ENCODE peak calls at places on chromosomes 3 and 15, in eight cellular contexts. F is adrenal gland, B is H54, A is breast epithelium, I is A549, H is GM12891, X is spleen, R is uterus. V is an unnamed sample.

GRCh38 chr3:52021869-52022268 is 26.2 kb upstream of the RPL29 start:
- DNase-seq in I (no peak), F (peak; percentile 55), X (no peak), A (no peak), R (peak; percentile 44), B (no peak), H (no peak), V (no peak)

GRCh38 chr3:155241559-155241958 is 51.9 kb downstream of the STRIT1 start:
- DNase-seq in R (no peak), H (no peak), A (no peak), X (no peak), I (no peak), B (no peak), F (no peak), V (no peak)

GRCh38 chr3:71513081-71513480 is 70.4 kb downstream of the FOXP1 start:
- DNase-seq in H (no peak), I (no peak), B (no peak), F (no peak), X (no peak), A (no peak), R (no peak), V (no peak)

GRCh38 chr3:129878355-129878754 is 15.2 kb downstream of the TMCC1 start:
- DNase-seq in I (no peak), A (no peak), R (no peak), X (no peak), F (no peak), B (no peak), H (no peak), V (no peak)

GRCh38 chr15:51878446-51879386 is 49.3 kb downstream of the TMOD3 start:
- DNase-seq in X (no peak), B (no peak), R (no peak), F (no peak), H (no peak), I (no peak), A (no peak), V (peak; percentile 90)

GRCh38 chr3:36792342-36792741 is 28.0 kb upstream of the DCLK3 start:
- DNase-seq in R (no peak), X (no peak), F (no peak), A (no peak), B (peak; percentile 22), H (no peak), I (peak; percentile 8), V (peak; percentile 63)

GRCh38 chr3:187880438-187880837 is 135.2 kb upstream of the BCL6 start:
- DNase-seq in F (no peak), X (no peak), H (no peak), I (no peak), B (no peak), A (no peak), R (no peak), V (no peak)

GRCh38 chr3:128167973-128168674 is 14.8 kb downstream of the EEFSEC start:
- DNase-seq in R (no peak), B (no peak), H (no peak), F (no peak), X (no peak), I (no peak), A (no peak), V (no peak)

GRCh38 chr3:6739288-6739687 is 121.6 kb upstream of the GRM7 start:
- DNase-seq in I (no peak), B (no peak), H (no peak), X (no peak), F (no peak), R (no peak), A (no peak), V (no peak)

GRCh38 chr3:66075281-66075680 is 36.6 kb upstream of the MAGI1 start:
- DNase-seq in B (peak; percentile 23), R (no peak), I (no peak), X (no peak), H (no peak), F (no peak), A (no peak), V (no peak)

GRCh38 chr3:186217820-186218164 is 108.9 kb upstream of the ETV5 start:
- DNase-seq in X (no peak), H (no peak), F (peak; percentile 43), B (no peak), A (no peak), R (no peak), I (no peak), V (no peak)

GRCh38 chr3:4322635-4323034 is 19.5 kb downstream of the SETMAR start:
- DNase-seq in R (no peak), B (no peak), I (no peak), F (no peak), H (no peak), X (no peak), A (no peak), V (peak; percentile 90)

GRCh38 chr15:96342611-96343528 is 12.4 kb downstream of the NR2F2 start:
- DNase-seq in H (no peak), X (no peak), A (no peak), R (peak; percentile 53), I (no peak), B (no peak), F (no peak), V (no peak)

GRCh38 chr15:85331666-85332261 is 48.6 kb upstream of the AKAP13 start:
- DNase-seq in A (no peak), R (no peak), B (no peak), H (no peak), F (no peak), I (no peak), X (no peak), V (no peak)

GRCh38 chr3:184145120-184145524 is 10.0 kb downstream of the EIF2B5 start:
- DNase-seq in H (no peak), A (peak; percentile 53), B (peak; percentile 74), F (peak; percentile 59), X (peak; percentile 68), I (peak; percentile 53), R (no peak), V (peak; percentile 66)

GRCh38 chr15:51129513-51130197 is 34.9 kb upstream of the TNFAIP8L3 start:
- DNase-seq in H (no peak), R (no peak), X (no peak), A (no peak), F (no peak), B (no peak), I (no peak), V (no peak)

GRCh38 chr3:150271578-150271930 is 136.5 kb upstream of the TSC22D2 start:
- DNase-seq in B (no peak), I (no peak), H (no peak), A (no peak), X (no peak), R (no peak), F (no peak), V (no peak)

GRCh38 chr3:8871306-8871705 is 92.0 kb downstream of the RAD18 start:
- DNase-seq in X (no peak), I (no peak), F (no peak), H (no peak), R (no peak), B (no peak), A (no peak), V (no peak)

GRCh38 chr3:7546219-7546618 is 685.3 kb downstream of the GRM7 start:
- DNase-seq in R (no peak), I (no peak), H (no peak), F (peak; percentile 22), A (no peak), X (no peak), B (no peak), V (no peak)

GRCh38 chr3:35659808-35660207 is 20.5 kb downstream of the ARPP21 start:
- DNase-seq in F (no peak), B (no peak), A (no peak), R (no peak), H (no peak), I (no peak), X (no peak), V (peak; percentile 12)

GRCh38 chr15:63181658-63182057 is 7.7 kb upstream of the RAB8B start:
- DNase-seq in B (no peak), F (no peak), I (no peak), R (no peak), A (no peak), X (no peak), H (no peak), V (no peak)

GRCh38 chr15:82985688-82986441 is at the start of gene RAMAC:
- DNase-seq in F (peak; percentile 96), R (peak; percentile 86), H (peak; percentile 79), X (peak; percentile 97), I (peak; percentile 93), A (peak; percentile 91), B (peak; percentile 60), V (peak; percentile 98)
- TF ChIP-seq POLR2A in F (no peak), R (no peak), H (peak; percentile 94), X (peak; percentile 28), I (peak; percentile 45), A (peak; percentile 62), B (peak; percentile 61), V (peak; percentile 92)

DNA sequence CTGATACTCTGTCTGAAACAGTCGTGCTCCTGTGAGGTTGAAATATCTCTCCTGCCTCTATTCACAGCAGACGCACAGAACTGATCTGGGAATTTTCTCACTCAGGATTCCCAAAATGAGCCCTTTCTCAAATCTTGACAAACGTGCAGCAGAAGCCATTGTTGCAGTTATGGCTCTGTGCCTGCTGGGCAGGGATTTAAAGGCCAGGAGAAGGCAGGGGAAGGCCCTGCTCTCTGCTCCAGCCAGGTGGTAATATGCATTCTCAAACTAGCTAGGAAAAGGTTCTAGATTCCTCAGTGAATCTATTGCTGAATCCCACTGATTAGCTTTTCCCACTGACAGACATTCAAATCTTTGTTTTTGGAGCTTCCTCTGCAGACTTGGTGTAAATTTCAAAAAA is 2.2 kb downstream of the MINAR1 start:
- DNase-seq in B (no peak), F (no peak), H (no peak), R (no peak), A (no peak), I (no peak), X (no peak), V (no peak)
- TF ChIP-seq POLR2A in B (no peak), F (no peak), H (no peak), R (no peak), A (no peak), I (no peak), X (no peak), V (no peak)

GRCh38 chr15:90892023-90892422 is 7.7 kb downstream of the FES start:
- DNase-seq in R (no peak), F (no peak), X (no peak), I (no peak), B (no peak), A (no peak), H (no peak), V (no peak)

GRCh38 chr15:90895571-90896117 is 7.5 kb upstream of the MAN2A2 start:
- DNase-seq in H (no peak), R (no peak), A (no peak), I (no peak), X (peak; percentile 81), B (no peak), F (peak; percentile 68), V (peak; percentile 54)

GRCh38 chr15:90892498-90893174 is 8.3 kb downstream of the FES start:
- DNase-seq in F (no peak), H (no peak), X (peak; percentile 68), R (no peak), B (no peak), A (no peak), I (no peak), V (no peak)

GRCh38 chr15:90891346-90891949 is 7.1 kb downstream of the FES start:
- DNase-seq in I (no peak), H (no peak), X (no peak), B (no peak), A (no peak), F (no peak), R (no peak), V (no peak)

GRCh38 chr15:90893175-90894090 is 9.1 kb downstream of the FES start:
- DNase-seq in B (no peak), H (no peak), X (peak; percentile 76), A (no peak), I (no peak), F (no peak), R (no peak), V (no peak)
- TF ChIP-seq POLR2A in B (no peak), H (no peak), X (no peak), A (no peak), I (no peak), F (no peak), R (no peak), V (no peak)

GRCh38 chr3:53072653-53073552 is 27.0 kb upstream of the SFMBT1 start:
- DNase-seq in F (peak; percentile 86), H (peak; percentile 81), B (peak; percentile 88), A (peak; percentile 68), I (peak; percentile 60), X (peak; percentile 96), R (peak; percentile 79), V (peak; percentile 87)
- TF ChIP-seq POLR2A in F (no peak), H (peak; percentile 32), B (peak; percentile 15), A (no peak), I (no peak), X (no peak), R (no peak), V (no peak)

V was measured in erythroblast.